ENCODE peak calls at places on chromosomes 13 and 19, in nine cellular contexts. D is thoracic aorta; E is activated CD8-positive, alpha-beta T cell treated with anti-CD3 and anti-CD28 coated beads for 36 hours; M is astrocyte of the cerebellum; F is activated B cell treated with CpG ODN at 0.5 μM for 24 hours; A is right lobe of liver; O is PC-3; H is B cell; B is cardiac fibroblast. G is an unnamed sample.

GRCh38 chr19:33781996-33782395 is 14.7 kb upstream of the KCTD15 start:
- DNase-seq in O (peak; percentile 33), A (no peak), B (peak; percentile 45), F (no peak), D (no peak), M (no peak), E (no peak), H (no peak), G (no peak)

GRCh38 chr19:45667620-45668341 is at the start of gene GIPR:
- DNase-seq in A (no peak), O (peak; percentile 70), H (peak; percentile 49), F (no peak), D (no peak), M (no peak), B (peak; percentile 31), E (peak; percentile 86), G (no peak)

GRCh38 chr13:102012299-102013293 is 389.3 kb downstream of the FGF14 start:
- DNase-seq in A (no peak), F (no peak), O (no peak), E (no peak), H (no peak), B (no peak), M (no peak), D (peak; percentile 6), G (no peak)

GRCh38 chr13:66994097-66994496 is 236.0 kb downstream of the PCDH9 start:
- DNase-seq in B (peak; percentile 83), E (peak; percentile 40), D (peak; percentile 24), H (peak; percentile 66), M (peak; percentile 42), A (peak; percentile 85), F (peak; percentile 31), O (no peak), G (no peak)

GRCh38 chr13:64688893-64689677 is 2541.1 kb downstream of the PCDH9 start:
- DNase-seq in D (no peak), O (peak; percentile 77), A (no peak), B (peak; percentile 38), E (no peak), F (no peak), M (no peak), H (no peak), G (no peak)

GRCh38 chr19:1295169-1296012 is 9.7 kb downstream of the EFNA2 start:
- DNase-seq in M (no peak), B (no peak), O (no peak), F (no peak), D (no peak), A (no peak), E (peak; percentile 56), H (peak; percentile 57), G (no peak)

GRCh38 chr19:8610928-8611284 is 391 bp upstream of the ADAMTS10 start:
- DNase-seq in M (no peak), A (no peak), B (no peak), E (no peak), D (no peak), H (no peak), F (no peak), O (no peak), G (no peak)

GRCh38 chr13:30520571-30520970 is 54.8 kb upstream of the HMGB1 start:
- DNase-seq in D (no peak), M (no peak), B (peak; percentile 85), E (no peak), O (peak; percentile 46), A (no peak), F (no peak), H (no peak), G (no peak)

GRCh38 chr13:25966086-25966485 is 85.7 kb downstream of the SHISA2 start:
- DNase-seq in O (peak; percentile 54), D (no peak), E (no peak), B (no peak), A (no peak), F (no peak), H (no peak), M (no peak), G (no peak)

GRCh38 chr13:89827552-89827951 is 1519.9 kb upstream of the MIR17HG start:
- DNase-seq in D (no peak), O (no peak), B (no peak), M (no peak), E (no peak), H (no peak), A (no peak), F (no peak), G (no peak)

GRCh38 chr19:46898731-46899130 is 37.9 kb downstream of the ARHGAP35 start:
- DNase-seq in F (no peak), B (peak; percentile 69), O (no peak), E (no peak), M (peak; percentile 74), D (no peak), H (no peak), A (no peak), G (no peak)

GRCh38 chr19:40300668-40301067 is 15.5 kb upstream of the AKT2 start:
- DNase-seq in O (no peak), H (no peak), A (no peak), D (no peak), M (no peak), F (no peak), E (no peak), B (no peak), G (no peak)

GRCh38 chr19:42122691-42123607 is 9.3 kb downstream of the POU2F2 start:
- DNase-seq in F (peak; percentile 57), H (no peak), B (peak; percentile 43), M (no peak), A (no peak), O (no peak), E (peak; percentile 92), D (no peak), G (no peak)

GRCh38 chr13:97978661-97979450 is 25.4 kb downstream of the IPO5 start:
- DNase-seq in E (no peak), A (no peak), H (no peak), D (no peak), O (peak; percentile 44), F (no peak), B (peak; percentile 69), M (peak; percentile 36), G (no peak)

GRCh38 chr13:90447735-90448103 is 899.8 kb upstream of the MIR17HG start:
- DNase-seq in F (no peak), O (peak; percentile 64), H (no peak), B (peak; percentile 85), E (no peak), M (peak; percentile 81), A (no peak), D (no peak), G (no peak)

GRCh38 chr13:83895994-83896580 is 13.8 kb upstream of the SLITRK1 start:
- DNase-seq in M (peak; percentile 53), A (no peak), O (peak; percentile 76), F (no peak), B (peak; percentile 5), E (no peak), H (no peak), D (no peak), G (no peak)

GRCh38 chr19:46478356-46478986 is 7.1 kb upstream of the PNMA8A start:
- DNase-seq in D (no peak), O (no peak), M (no peak), F (no peak), H (no peak), E (peak; percentile 27), B (peak; percentile 81), A (no peak), G (no peak)

DNA sequence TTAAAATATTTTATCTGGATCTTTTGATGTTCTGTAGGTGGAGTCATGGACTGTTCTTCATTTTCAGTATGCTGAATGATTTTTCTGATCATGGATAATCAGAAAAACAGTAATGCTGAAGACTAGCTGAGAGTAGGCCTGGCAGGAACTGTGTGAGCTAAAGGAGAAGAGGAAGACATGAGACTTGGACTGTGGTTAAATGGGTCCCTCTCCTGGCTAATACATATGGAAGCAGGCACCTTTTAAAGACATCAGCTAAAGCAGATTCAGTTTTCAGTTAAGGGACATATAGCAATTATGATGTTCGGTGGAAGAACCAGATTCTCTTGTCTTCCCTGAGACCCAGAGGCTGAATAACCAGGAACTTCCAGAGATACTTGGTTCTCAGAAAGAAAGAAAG is 169.4 kb downstream of the OLFM4 start:
- DNase-seq in O (no peak), A (no peak), D (no peak), F (no peak), M (no peak), B (no peak), H (no peak), E (no peak), G (no peak)
- TF ChIP-seq CTCF in O (no peak), A (no peak), D (no peak), F (no peak), M (no peak), B (no peak), H (no peak), E (no peak), G (no peak)

DNA sequence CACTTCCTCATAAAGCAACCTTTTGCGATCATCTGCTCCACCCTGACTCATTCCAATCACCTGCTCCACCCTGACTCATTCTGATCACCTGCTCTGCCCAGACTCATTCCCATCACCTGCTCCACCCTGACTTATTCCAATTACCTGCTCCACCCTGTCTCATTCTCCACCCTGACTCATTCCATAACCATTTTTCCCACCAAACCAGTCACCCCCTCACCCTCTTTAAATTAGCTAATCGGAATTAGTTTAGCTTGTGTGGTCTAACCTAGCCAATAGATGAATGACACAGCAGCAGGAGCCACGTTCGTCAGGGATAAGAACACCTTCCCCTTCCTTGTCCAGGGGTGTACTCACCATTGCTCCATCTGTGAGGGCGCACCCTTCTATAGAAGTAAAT is 134.0 kb downstream of the COG6 start:
- DNase-seq in A (no peak), O (peak; percentile 10), E (no peak), D (no peak), M (no peak), F (no peak), B (no peak), H (no peak), G (no peak)
- TF ChIP-seq CTCF in A (no peak), O (no peak), E (no peak), D (no peak), M (no peak), F (no peak), B (no peak), H (no peak), G (no peak)

DNA sequence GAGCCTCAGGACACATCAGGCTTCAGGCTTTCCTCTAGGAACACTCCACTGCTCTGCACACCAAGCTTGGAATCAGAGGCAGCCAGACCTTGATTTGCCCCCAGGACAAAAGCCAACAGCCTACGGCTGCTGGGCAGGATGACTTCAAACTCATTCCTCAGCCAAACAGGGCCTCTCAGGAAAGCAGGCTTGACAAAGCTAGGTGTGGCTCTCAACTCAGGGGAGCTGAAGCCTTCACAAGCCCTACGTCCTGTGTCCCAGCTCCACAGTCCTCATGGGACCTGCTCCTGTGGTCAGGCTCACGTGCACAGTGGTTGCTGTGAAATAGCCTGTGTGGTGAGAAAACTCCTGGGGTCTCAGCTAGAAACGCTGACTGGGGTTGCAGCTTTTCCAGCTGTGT is 398.9 kb upstream of the ZNF507 start:
- DNase-seq in D (no peak), M (no peak), E (no peak), O (no peak), B (no peak), F (no peak), H (no peak), A (no peak), G (no peak)
- TF ChIP-seq CTCF in D (no peak), M (no peak), E (no peak), O (no peak), B (no peak), F (no peak), H (no peak), A (no peak), G (no peak)

DNA sequence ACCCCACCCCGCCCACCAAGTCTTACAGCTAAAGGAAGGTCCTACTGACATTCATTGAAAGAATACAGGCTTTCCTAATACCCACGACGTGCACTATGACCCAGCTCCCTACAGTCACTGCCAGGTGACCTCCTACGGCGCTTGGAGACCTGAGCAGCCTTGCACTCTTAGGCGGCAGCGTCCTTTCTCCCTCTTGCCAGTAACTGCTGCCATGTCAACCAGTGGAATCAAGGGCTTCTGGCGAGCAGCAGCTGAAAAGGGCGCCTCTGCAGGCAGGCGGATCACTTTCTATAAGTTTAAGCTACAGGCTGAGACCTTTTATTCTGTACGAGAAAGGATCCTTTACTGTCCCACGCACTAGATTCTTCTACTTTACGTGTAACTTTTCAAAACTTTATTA is 2.0 kb downstream of the KCTD12 start:
- DNase-seq in M (no peak), F (no peak), E (peak; percentile 24), A (no peak), H (peak; percentile 28), O (no peak), B (peak; percentile 53), D (no peak), G (no peak)
- TF ChIP-seq CTCF in M (peak; percentile 25), F (no peak), E (no peak), A (no peak), H (peak; percentile 9), O (no peak), B (peak; percentile 44), D (peak; percentile 36), G (peak; percentile 60)